ENCODE peak calls at places on chromosome 9, in eight cellular contexts. F, H, L, D, Z, G, K and P are unnamed samples.
A peak's percentile ranks its signal among the peaks of the same experiment; 100 is the strongest.

GRCh38 chr9:133238272-133238850 is 29.3 kb upstream of the OBP2B start:
- DNase-seq in H (peak; percentile 67), L (peak; percentile 72), F (peak; percentile 92), Z (peak; percentile 47), D (peak; percentile 40), K (no peak), G (peak; percentile 99), P (no peak)

GRCh38 chr9:86330186-86330585 is 24.0 kb downstream of the TUT7 start:
- DNase-seq in L (no peak), F (no peak), H (no peak), G (no peak), K (no peak), Z (no peak), D (no peak), P (no peak)

GRCh38 chr9:19551124-19551929 is 142.5 kb downstream of the ACER2 start:
- DNase-seq in D (no peak), G (no peak), L (peak; percentile 27), Z (no peak), H (no peak), F (no peak), K (peak; percentile 7), P (no peak)

GRCh38 chr9:99411479-99412100 is 189.5 kb downstream of the SEC61B start:
- DNase-seq in G (no peak), D (no peak), K (no peak), H (no peak), Z (no peak), L (no peak), F (no peak), P (no peak)

GRCh38 chr9:93184439-93185221 is 691 bp downstream of the WNK2 start:
- DNase-seq in H (no peak), F (no peak), K (no peak), D (peak; percentile 84), L (no peak), G (no peak), Z (no peak), P (no peak)

GRCh38 chr9:134422301-134422700 is 96.0 kb downstream of the RXRA start:
- DNase-seq in F (no peak), H (no peak), D (no peak), K (no peak), G (peak; percentile 62), Z (no peak), L (no peak), P (no peak)

GRCh38 chr9:28774433-28775029 is 1201.2 kb upstream of the C9orf72 start:
- DNase-seq in K (no peak), Z (peak; percentile 8), H (peak; percentile 22), D (peak; percentile 34), G (no peak), F (no peak), L (peak; percentile 18), P (peak; percentile 64)

GRCh38 chr9:134365791-134366222 is 39.6 kb downstream of the RXRA start:
- DNase-seq in D (peak; percentile 85), F (no peak), Z (no peak), H (no peak), L (no peak), K (no peak), G (peak; percentile 67), P (no peak)

GRCh38 chr9:12426198-12426864 is 266.9 kb upstream of the TYRP1 start:
- DNase-seq in F (no peak), Z (peak; percentile 64), H (no peak), D (no peak), K (no peak), L (no peak), G (no peak), P (peak; percentile 39)

GRCh38 chr9:110202232-110202631 is 5.7 kb downstream of the C9orf152 start:
- DNase-seq in Z (no peak), K (no peak), D (no peak), H (no peak), L (no peak), G (no peak), F (no peak), P (no peak)

GRCh38 chr9:110206388-110206787 is 1.6 kb downstream of the C9orf152 start:
- DNase-seq in Z (no peak), H (no peak), D (no peak), L (no peak), K (no peak), F (no peak), G (no peak), P (no peak)

GRCh38 chr9:110208031-110208430 is at the start of gene C9orf152:
- DNase-seq in Z (no peak), L (no peak), H (no peak), G (no peak), D (no peak), K (no peak), F (no peak), P (no peak)

DNA sequence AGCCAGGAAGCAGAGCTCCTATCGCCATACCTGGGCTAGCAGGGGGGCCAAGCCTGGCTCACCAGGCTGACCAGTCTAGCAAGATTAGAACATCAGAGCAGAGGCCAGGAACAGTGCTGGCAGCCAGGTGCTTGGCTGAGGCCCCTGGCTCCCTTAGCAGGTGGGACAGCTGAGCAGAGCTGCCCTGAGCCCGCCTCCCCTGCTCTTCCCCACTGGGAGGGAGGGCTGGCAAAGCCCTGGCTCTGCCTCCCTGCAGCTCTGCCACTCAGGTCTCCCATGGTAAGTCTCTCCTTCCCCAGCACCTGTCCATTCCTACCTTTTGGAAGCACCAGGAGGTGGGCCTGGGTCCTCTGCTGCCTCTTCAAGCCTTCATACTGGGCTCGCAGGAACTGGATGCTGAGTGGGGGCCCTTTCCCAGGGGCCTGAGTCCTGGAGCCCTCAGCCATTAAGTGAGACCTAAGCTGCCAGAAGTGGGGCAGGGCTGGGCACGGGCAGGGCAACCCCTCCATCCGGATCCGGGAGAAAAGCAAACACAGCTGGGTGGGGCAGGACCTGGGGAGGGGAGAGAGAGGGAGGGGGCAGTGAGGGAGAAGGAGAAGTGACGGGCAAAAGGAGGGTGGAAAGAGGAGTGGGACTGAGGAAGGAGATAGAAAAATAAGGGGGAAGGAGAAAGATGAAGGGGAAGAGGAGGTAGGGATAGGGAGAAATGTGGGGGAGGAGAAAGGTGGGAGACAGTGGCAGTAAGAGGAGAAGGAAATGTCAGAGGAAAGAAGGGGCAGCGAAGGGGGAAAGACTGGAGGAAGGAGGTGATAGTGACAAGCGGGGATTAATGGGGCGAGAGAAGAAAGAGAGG is 662 bp downstream of the C9orf152 start:
- DNase-seq in G (no peak), Z (no peak), D (no peak), F (no peak), K (no peak), H (no peak), L (no peak), P (no peak)
- TF ChIP-seq POLR2AphosphoS5 in G (no peak), Z (no peak), D (no peak), F (no peak), K (no peak), H (no peak), L (no peak), P (no peak)

GRCh38 chr9:17906204-17906840 is 327.5 kb downstream of the SH3GL2 start:
- DNase-seq in D (peak; percentile 17), K (no peak), F (no peak), G (no peak), H (no peak), Z (no peak), L (no peak), P (no peak)
- H3K4me3 ChIP-seq in D (no peak overlapping the region), K (no peak overlapping the region), F (peak overlapping the region; percentile 65), G (no peak overlapping the region), H (no peak overlapping the region), Z (no peak overlapping the region), L (no peak overlapping the region), P (no peak overlapping the region)

GRCh38 chr9:123834218-123834906 is 95.6 kb downstream of the DENND1A start:
- DNase-seq in K (no peak), H (no peak), Z (no peak), D (no peak), F (no peak), G (no peak), L (no peak), P (no peak)
- H3K9ac ChIP-seq in K (no peak overlapping the region), H (no peak overlapping the region), Z (no peak overlapping the region), D (no peak overlapping the region), F (no peak overlapping the region), G (no peak overlapping the region), L (no peak overlapping the region), P (no peak overlapping the region)

GRCh38 chr9:76607730-76608475 is 148.9 kb downstream of the GCNT1 start:
- DNase-seq in F (no peak), G (no peak), L (no peak), K (no peak), Z (no peak), H (no peak), D (no peak), P (no peak)
- TF ChIP-seq POLR2AphosphoS5 in F (no peak), G (no peak), L (no peak), K (no peak), Z (no peak), H (no peak), D (no peak), P (no peak)

GRCh38 chr9:23855885-23856284 is 29.8 kb upstream of the ELAVL2 start:
- DNase-seq in D (no peak), G (no peak), H (no peak), Z (no peak), K (no peak), F (no peak), L (no peak), P (no peak)

GRCh38 chr9:23849379-23849778 is 23.3 kb upstream of the ELAVL2 start:
- DNase-seq in L (no peak), H (no peak), Z (no peak), D (no peak), F (no peak), K (no peak), G (no peak), P (no peak)

GRCh38 chr9:23851024-23851629 is 25.1 kb upstream of the ELAVL2 start:
- DNase-seq in K (no peak), Z (no peak), L (no peak), D (peak; percentile 57), G (no peak), F (peak; percentile 31), H (no peak), P (no peak)

DNA sequence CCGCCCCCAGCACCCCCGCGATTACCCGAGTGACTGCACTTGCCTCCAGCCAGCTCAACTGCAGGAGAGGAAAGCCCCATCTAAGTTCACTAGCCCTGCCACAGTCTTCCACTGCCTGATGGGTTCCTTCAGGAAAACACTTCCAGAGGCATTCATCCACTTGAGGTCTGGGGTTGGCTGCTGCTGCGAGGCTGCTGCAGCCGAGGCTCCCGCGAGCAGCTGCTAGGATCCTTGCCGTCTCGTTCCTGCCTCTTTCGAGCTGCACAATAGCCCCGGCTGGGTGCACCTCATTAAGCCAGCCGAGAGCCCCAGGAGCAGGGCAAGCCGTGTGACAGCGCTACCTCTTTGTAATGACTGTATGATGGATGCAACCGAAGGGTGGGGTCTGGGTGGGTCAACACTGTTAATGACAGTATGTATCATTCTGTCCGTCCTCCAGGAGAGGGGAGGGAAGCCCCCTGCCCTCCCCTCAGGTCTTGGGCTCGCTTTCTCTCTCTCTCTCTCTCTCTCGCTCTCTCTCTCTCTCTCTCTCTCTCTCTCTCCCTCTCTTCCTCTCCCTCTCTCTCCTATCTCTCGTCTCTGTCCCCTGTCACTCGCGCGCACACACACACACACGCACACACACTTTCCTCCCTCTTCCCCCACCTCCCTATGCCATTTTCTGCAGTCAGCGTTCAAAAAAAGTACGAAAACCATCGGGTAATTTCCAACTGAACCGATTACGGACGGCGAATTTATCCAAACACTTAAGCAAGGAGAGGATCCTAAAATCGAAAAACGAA is 24.4 kb upstream of the ELAVL2 start:
- DNase-seq in K (no peak), H (no peak), F (no peak), Z (no peak), D (peak; percentile 53), L (no peak), G (no peak), P (no peak)
- H3K4me3 ChIP-seq in K (no peak overlapping the region), H (no peak overlapping the region), F (peak overlapping the region; percentile 65), Z (no peak overlapping the region), D (peak overlapping the region; percentile 55), L (no peak overlapping the region), G (no peak overlapping the region), P (peak overlapping the region; percentile 25)

GRCh38 chr9:112582863-112583262 is 96.2 kb downstream of the KIAA1958 start:
- DNase-seq in L (no peak), F (no peak), D (no peak), Z (no peak), K (no peak), G (no peak), H (no peak), P (no peak)
- H3K9ac ChIP-seq in L (no peak overlapping the region), F (no peak overlapping the region), D (no peak overlapping the region), Z (no peak overlapping the region), K (no peak overlapping the region), G (no peak overlapping the region), H (no peak overlapping the region), P (no peak overlapping the region)